ENCODE peak calls at places on chromosomes 16 and 17, in five cellular contexts. U is CD4-positive, alpha-beta T cell; J is kidney; B is mammary epithelial cell; H is CD4-positive, alpha-beta memory T cell. R is an unnamed sample.

GRCh38 chr16:19361587-19361986 is 56.1 kb upstream of the TMC5 start:
- DNase-seq in U (no peak), J (no peak), B (no peak), H (no peak), R (no peak)

GRCh38 chr16:20510323-20510722 is 59.0 kb downstream of the ACSM2A start:
- DNase-seq in U (no peak), J (no peak), B (no peak), H (no peak), R (no peak)

GRCh38 chr16:85421338-85422123 is 191.6 kb upstream of the GSE1 start:
- DNase-seq in U (no peak), J (peak; percentile 67), B (no peak), H (no peak), R (no peak)

GRCh38 chr16:65884018-65884417 is 482.5 kb upstream of the CDH5 start:
- DNase-seq in U (no peak), J (no peak), B (peak; percentile 90), H (no peak), R (no peak)

GRCh38 chr16:30066882-30067583 is 1.5 kb downstream of the ALDOA start:
- DNase-seq in U (no peak), J (no peak), B (peak; percentile 22), H (no peak), R (peak; percentile 16)

GRCh38 chr17:83078378-83079339 is 750 bp upstream of the METRNL start:
- DNase-seq in U (no peak), J (peak; percentile 89), B (no peak), H (no peak), R (no peak)

GRCh38 chr16:14485131-14485551 is 144.9 kb downstream of the PARN start:
- DNase-seq in U (no peak), J (no peak), B (no peak), H (no peak), R (no peak)

GRCh38 chr16:87226926-87227650 is 90.1 kb downstream of the C16orf95 start:
- DNase-seq in U (no peak), J (no peak), B (no peak), H (no peak), R (no peak)

GRCh38 chr17:65160507-65160906 is 23.3 kb downstream of the RGS9 start:
- DNase-seq in U (no peak), J (no peak), B (no peak), H (no peak), R (no peak)

GRCh38 chr17:82754297-82755208 is 2.7 kb downstream of the TBCD start:
- DNase-seq in U (no peak), J (no peak), B (peak; percentile 90), H (no peak), R (no peak)

GRCh38 chr17:57109393-57110151 is 24.5 kb downstream of the AKAP1 start:
- DNase-seq in U (no peak), J (peak; percentile 64), B (no peak), H (no peak), R (no peak)

DNA sequence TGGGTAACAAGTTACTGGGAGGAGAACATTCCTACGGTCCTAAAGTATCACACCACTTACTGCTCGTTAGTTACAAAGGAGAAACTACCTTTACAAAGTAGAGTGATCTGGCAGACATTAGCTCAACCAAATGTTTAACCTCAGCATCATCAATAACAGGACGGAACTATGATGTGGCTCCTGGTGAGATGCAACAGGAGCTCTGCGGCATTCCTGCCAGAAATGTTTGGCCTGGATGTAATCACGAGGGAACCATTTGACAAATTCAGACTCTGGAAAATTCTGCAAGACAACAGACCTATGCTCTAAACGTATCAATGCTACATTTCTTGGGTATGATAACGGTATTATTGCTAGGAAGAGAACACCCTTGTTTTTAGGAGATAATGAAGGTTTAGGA is 80.4 kb downstream of the MRM3 start:
- DNase-seq in U (no peak), J (no peak), B (no peak), H (no peak), R (no peak)
- H3K27ac ChIP-seq in U (no peak overlapping the region), J (no peak overlapping the region), B (no peak overlapping the region), H (no peak overlapping the region), R (no peak overlapping the region)

DNA sequence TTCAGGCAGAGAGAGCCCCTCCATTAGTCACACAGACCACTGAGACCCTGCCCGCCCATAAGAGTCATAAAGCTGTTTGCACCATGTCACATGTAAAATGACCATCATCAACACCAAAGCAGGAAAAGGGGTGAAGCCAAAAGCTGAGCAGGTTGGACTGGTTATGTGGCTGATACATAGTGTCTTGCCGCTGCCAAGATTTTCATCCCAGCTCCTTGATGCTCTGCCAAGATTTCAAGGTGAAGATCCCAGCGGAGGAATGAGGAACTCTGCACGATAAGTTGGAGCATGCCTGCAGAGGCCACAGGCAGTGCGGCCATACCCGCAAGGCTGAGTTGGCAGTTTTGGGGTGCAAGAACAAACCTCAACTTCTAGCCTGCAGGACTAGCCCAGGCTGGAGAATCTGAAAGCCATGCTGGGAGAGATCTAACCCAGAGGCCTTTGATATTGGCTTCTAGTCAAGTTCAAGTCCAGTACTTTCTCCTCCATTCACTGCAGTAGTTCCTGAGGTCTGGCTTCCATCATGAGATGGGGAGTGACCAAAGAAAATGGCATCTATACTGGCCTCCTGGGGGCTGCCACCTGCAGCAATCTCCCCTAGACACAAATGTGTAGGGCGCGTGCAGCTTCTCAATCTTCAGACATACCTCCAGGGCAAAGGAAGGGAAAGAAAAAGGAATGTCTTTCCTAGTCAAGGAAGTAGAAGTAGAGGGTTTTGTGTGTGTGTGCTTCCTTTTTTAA is 79.7 kb upstream of the NOL11 start:
- DNase-seq in U (no peak), J (no peak), B (peak; percentile 99), H (no peak), R (no peak)
- H3K27ac ChIP-seq in U (no peak overlapping the region), J (no peak overlapping the region), B (peak overlapping the region; percentile 32), H (no peak overlapping the region), R (no peak overlapping the region)

DNA sequence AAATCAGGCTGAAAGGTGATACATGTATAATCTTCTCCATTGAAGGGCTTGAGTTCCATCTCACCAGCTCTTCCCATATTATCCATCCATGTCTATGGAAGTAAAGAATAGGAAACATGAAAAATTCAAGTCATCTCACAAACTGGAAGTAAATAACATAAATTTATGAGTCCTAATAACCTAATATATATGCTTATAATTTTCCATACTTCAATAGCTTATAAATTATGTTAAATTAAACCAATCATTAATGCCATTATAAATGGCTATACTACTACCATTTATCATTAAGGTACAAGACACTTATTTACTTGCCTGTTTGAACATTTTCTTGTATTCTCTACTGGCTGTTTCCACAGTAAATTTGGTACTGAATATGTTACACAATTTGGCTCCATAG is 4.8 kb downstream of the TOP2A start:
- DNase-seq in U (no peak), J (no peak), B (no peak), H (no peak), R (no peak)
- H3K27ac ChIP-seq in U (no peak overlapping the region), J (no peak overlapping the region), B (no peak overlapping the region), H (no peak overlapping the region), R (no peak overlapping the region)

GRCh38 chr16:4802659-4803287 is 340 bp upstream of the ROGDI start:
- DNase-seq in U (peak; percentile 85), J (peak; percentile 97), B (peak; percentile 90), H (peak; percentile 97), R (peak; percentile 91)
- H3K27ac ChIP-seq in U (peak overlapping the region; percentile 56), J (peak overlapping the region; percentile 77), B (peak overlapping the region; percentile 53), H (peak overlapping the region; percentile 72), R (peak overlapping the region; percentile 99)

DNA sequence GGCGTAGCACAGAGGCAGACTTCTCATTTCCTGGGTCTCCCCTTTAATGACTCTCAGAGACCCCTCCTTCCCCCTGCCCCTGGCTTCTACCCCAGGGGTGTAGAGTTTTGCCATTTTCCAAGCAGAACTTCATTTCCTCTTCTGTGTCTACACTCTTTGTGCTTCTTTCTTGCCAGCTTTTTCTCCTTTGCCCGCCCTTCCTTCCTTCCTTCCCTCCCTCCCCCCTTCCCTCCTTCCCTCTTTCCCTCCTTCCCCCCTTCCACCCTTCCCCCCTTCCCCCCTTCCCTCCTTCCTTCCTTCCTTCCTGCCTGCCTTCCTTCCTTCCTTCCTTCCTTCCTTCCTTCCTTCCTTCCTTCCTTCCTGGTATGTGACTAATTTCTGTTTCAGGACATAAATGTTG is 47.0 kb downstream of the MAPT start:
- DNase-seq in U (no peak), J (no peak), B (no peak), H (no peak), R (no peak)
- H3K27ac ChIP-seq in U (no peak overlapping the region), J (no peak overlapping the region), B (no peak overlapping the region), H (no peak overlapping the region), R (peak overlapping the region; percentile 94)

DNA sequence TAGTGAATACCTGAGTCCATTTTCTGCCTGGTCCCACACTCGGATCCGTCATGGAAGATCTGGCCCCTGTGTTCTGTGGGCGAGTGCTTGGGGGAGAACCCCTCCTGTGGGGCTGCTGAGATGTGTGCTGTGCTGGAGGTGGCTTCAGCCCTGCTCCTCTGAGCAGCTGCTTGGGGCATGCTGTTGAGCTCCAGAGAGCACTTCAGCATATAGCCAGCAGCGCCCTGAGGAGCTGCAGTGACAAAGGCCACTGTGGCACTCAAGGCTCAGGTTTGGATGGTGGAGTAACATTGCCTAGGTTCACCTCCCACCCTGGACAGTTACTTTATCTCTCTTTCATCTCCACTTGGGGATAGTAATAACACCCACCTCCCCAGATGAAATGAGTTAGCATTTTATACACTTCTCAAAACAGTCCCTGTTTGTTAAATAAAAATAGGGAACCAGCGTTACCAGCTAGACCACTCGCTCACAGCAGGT is 75.3 kb downstream of the KSR1 start:
- DNase-seq in U (no peak), J (no peak), B (no peak), H (no peak), R (no peak)
- H3K27ac ChIP-seq in U (no peak overlapping the region), J (peak overlapping the region; percentile 24), B (no peak overlapping the region), H (no peak overlapping the region), R (peak overlapping the region; percentile 72)

DNA sequence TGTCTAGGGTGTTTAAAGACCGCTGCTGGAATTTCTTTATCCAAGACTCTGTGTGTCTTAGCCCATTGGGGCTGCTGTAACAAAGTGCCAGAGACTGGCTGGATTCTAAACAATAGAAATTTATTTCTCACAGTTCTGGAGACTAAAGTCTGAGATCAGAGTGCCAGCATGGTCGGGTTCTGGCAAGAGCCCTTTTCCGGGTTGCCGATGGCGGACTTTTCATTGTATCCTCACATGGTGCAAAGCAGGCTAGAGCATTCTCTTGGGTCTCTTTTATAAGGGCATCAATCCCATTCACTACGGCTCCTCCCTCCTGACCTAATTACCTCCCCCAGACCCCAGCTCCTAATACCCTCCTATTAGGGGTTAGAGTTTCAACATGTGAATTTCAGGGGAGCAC is 9.5 kb downstream of the NLRC5 start:
- DNase-seq in U (no peak), J (no peak), B (no peak), H (no peak), R (no peak)
- H3K27ac ChIP-seq in U (peak overlapping the region; percentile 69), J (no peak overlapping the region), B (no peak overlapping the region), H (peak overlapping the region; percentile 79), R (no peak overlapping the region)

GRCh38 chr16:89446975-89447293 is 43.4 kb downstream of the ANKRD11 start:
- DNase-seq in U (no peak), J (no peak), B (no peak), H (no peak), R (no peak)
- H3K27ac ChIP-seq in U (peak overlapping the region; percentile 13), J (no peak overlapping the region), B (no peak overlapping the region), H (no peak overlapping the region), R (peak overlapping the region; percentile 21)

GRCh38 chr16:714079-714478 is 839 bp upstream of the METRN start:
- DNase-seq in U (no peak), J (no peak), B (no peak), H (no peak), R (no peak)

GRCh38 chr16:714558-715447 is at the start of gene METRN:
- DNase-seq in U (peak; percentile 82), J (peak; percentile 97), B (peak; percentile 75), H (peak; percentile 85), R (peak; percentile 81)

GRCh38 chr16:716768-717325 is 1.9 kb downstream of the METRN start:
- DNase-seq in U (no peak), J (no peak), B (no peak), H (no peak), R (no peak)

GRCh38 chr16:716250-716607 is 1.3 kb downstream of the METRN start:
- DNase-seq in U (no peak), J (no peak), B (no peak), H (no peak), R (peak; percentile 94)

GRCh38 chr16:715448-716249 is 731 bp downstream of the METRN start:
- DNase-seq in U (no peak), J (no peak), B (no peak), H (no peak), R (peak; percentile 58)
- H3K27ac ChIP-seq in U (no peak overlapping the region), J (no peak overlapping the region), B (no peak overlapping the region), H (no peak overlapping the region), R (peak overlapping the region; percentile 98)